ENCODE peak calls at places on chromosomes 6 and 20, in four cellular contexts. O, Q, N and D are unnamed samples.
A peak's percentile ranks its signal among the peaks of the same experiment; 100 is the strongest.

GRCh38 chr6:1387632-1388031 is 1.7 kb upstream of the FOXF2 start:
- DNase-seq in Q (no peak), N (no peak), O (no peak), D (no peak)

GRCh38 chr20:44467289-44467883 is 8.3 kb upstream of the TTPAL start:
- DNase-seq in N (no peak), Q (no peak), O (peak; percentile 19), D (no peak)

GRCh38 chr20:24364464-24364863 is 105.0 kb upstream of the SYNDIG1 start:
- DNase-seq in Q (no peak), N (no peak), O (no peak), D (no peak)

GRCh38 chr6:34536251-34536958 is 19.7 kb downstream of the SPDEF start:
- DNase-seq in N (no peak), O (no peak), Q (no peak), D (no peak)

GRCh38 chr6:111788779-111789276 is 84.4 kb downstream of the FYN start:
- DNase-seq in Q (no peak), O (no peak), N (no peak), D (no peak)

GRCh38 chr6:121596441-121596840 is 161.0 kb downstream of the GJA1 start:
- DNase-seq in O (no peak), N (no peak), Q (no peak), D (no peak)

GRCh38 chr20:48827880-48828733 is at the start of gene PREX1:
- DNase-seq in N (no peak), O (peak; percentile 99), Q (no peak), D (no peak)

GRCh38 chr6:37005061-37005810 is at the start of gene FGD2:
- DNase-seq in O (no peak), Q (no peak), N (no peak), D (no peak)

GRCh38 chr6:68642977-68643376 is 7.9 kb downstream of the ADGRB3 start:
- DNase-seq in O (no peak), Q (no peak), N (no peak), D (no peak)

GRCh38 chr6:158042245-158042798 is 60.7 kb downstream of the SYNJ2 start:
- DNase-seq in Q (no peak), N (peak; percentile 69), O (peak; percentile 89), D (no peak)

GRCh38 chr6:93219447-93219846 is 199.9 kb downstream of the EPHA7 start:
- DNase-seq in O (no peak), N (no peak), Q (no peak), D (no peak)

GRCh38 chr6:93222071-93222851 is 197.1 kb downstream of the EPHA7 start:
- DNase-seq in Q (no peak), N (no peak), O (no peak), D (no peak)
- TF ChIP-seq REST in Q (no peak), N (no peak), O (no peak), D (no peak)

GRCh38 chr20:50550531-50550930 is 40.3 kb downstream of the PTPN1 start:
- DNase-seq in Q (no peak), N (no peak), O (no peak), D (no peak)

GRCh38 chr20:50548396-50548795 is 38.2 kb downstream of the PTPN1 start:
- DNase-seq in Q (no peak), N (no peak), O (no peak), D (no peak)

GRCh38 chr20:50552979-50553378 is 42.8 kb downstream of the PTPN1 start:
- DNase-seq in Q (no peak), N (no peak), O (no peak), D (no peak)

GRCh38 chr20:50547956-50548355 is 37.8 kb downstream of the PTPN1 start:
- DNase-seq in Q (no peak), O (no peak), N (no peak), D (no peak)

GRCh38 chr20:50551288-50551687 is 41.1 kb downstream of the PTPN1 start:
- DNase-seq in O (no peak), N (no peak), Q (no peak), D (no peak)
- TF ChIP-seq SIN3A in O (no peak), N (no peak), Q (no peak), D (no peak)

DNA sequence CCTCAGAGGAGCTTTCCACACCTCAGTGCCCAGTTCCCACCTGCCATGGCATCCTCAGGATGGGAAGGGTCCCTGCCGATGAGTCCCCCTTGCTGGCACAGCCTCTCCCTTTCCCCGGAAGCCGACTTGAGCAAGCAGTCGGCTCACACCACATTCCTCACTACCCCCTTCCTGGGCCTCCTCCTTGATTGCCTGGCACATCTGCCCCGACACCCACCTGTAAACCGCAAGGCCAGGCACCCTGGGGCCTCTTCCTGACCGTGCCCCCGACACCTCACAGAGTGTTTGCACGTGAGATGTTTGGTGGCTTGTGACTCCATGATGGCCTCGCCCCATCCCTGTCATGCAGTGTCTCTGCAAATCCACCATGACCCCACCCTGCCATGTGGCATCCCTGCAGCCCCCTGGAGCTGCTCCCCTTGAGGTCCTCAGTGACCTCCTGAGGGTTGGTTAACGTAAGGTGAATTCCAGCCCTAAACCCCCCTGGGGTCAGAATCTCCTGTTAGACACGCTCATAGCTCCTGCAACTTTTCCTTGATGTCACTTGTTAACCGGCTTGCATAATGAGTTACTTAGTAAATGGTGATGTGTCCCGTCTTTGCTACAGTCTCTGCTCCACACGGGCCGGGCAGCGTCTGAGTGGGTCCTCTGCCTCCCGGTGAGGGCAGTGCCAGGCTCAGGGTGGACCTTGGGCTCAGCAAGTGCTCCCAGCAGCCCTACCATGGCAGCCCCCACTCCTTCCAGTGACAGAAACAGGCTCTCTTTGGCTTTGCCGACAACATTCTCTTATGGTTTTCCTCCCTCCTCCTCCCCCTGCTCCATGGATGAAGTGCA is 115.9 kb upstream of the FRMD1 start:
- DNase-seq in N (no peak), O (peak; percentile 14), Q (no peak), D (no peak)
- H3K27ac ChIP-seq in N (no peak overlapping the region), O (no peak overlapping the region), Q (no peak overlapping the region), D (no peak overlapping the region)

GRCh38 chr6:16270178-16270794 is 31.9 kb downstream of the GMPR start:
- DNase-seq in O (no peak), Q (no peak), N (no peak), D (no peak)
- TF ChIP-seq REST in O (no peak), Q (no peak), N (no peak), D (no peak)

DNA sequence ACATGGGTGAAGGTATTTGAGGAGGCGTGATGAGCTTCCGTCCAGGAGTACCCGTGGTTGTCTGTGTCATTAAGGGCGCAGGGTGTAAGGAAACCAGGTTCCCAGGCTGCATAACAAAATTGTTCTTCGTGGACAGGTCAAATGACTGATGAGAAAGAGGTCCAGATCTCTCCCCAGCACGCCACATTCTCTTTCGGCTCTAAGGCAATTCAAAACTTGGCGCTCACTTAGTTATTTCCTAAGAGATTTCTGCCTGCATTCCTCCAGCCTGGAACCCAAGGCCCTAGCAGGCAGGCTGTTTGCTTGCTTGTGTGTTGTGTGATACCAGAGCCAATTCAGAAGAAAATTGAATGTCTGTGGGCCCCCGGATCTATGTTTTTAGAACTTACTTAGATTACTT is 139.9 kb downstream of the AGPAT4 start:
- DNase-seq in Q (no peak), N (no peak), O (no peak), D (no peak)
- TF ChIP-seq SIN3A in Q (no peak), N (no peak), O (no peak), D (no peak)